ENCODE peak calls at places on chromosome 4, in four cellular contexts. P is fibroblast of pulmonary artery, C is tibial artery, W is right lobe of liver. N is an unnamed sample.

GRCh38 chr4:17310269-17310652 is 201.6 kb downstream of the QDPR start:
- DNase-seq in P (peak), C (no peak), W (no peak), N (peak)

GRCh38 chr4:124696182-124696581 is 16.4 kb downstream of the ANKRD50 start:
- DNase-seq in P (no peak), C (no peak), W (no peak), N (no peak)

GRCh38 chr4:108036252-108036651 is 46.6 kb downstream of the HADH start:
- DNase-seq in P (no peak), C (no peak), W (no peak), N (no peak)

GRCh38 chr4:89829470-89830138 is 7.4 kb downstream of the SNCA start:
- DNase-seq in P (peak), C (no peak), W (no peak), N (no peak)

GRCh38 chr4:78410651-78411050 is 140.9 kb upstream of the ANXA3 start:
- DNase-seq in P (no peak), C (no peak), W (no peak), N (no peak)

GRCh38 chr4:87679449-87680169 is 29.5 kb downstream of the DMP1 start:
- DNase-seq in P (peak), C (no peak), W (peak), N (peak)

GRCh38 chr4:102344520-102344954 is 745 bp downstream of the SLC39A8 start:
- DNase-seq in P (peak), C (peak), W (peak), N (peak)

GRCh38 chr4:148951346-148951745 is 509.1 kb upstream of the NR3C2 start:
- DNase-seq in P (no peak), C (no peak), W (no peak), N (no peak)

GRCh38 chr4:140296335-140296753 is 77.1 kb upstream of the SCOC start:
- DNase-seq in P (peak), C (peak), W (no peak), N (peak)

GRCh38 chr4:155304375-155304774 is 72.4 kb downstream of the MAP9 start:
- DNase-seq in P (no peak), C (no peak), W (no peak), N (no peak)

GRCh38 chr4:183430317-183430986 is 14.0 kb upstream of the CDKN2AIP start:
- DNase-seq in P (peak), C (no peak), W (no peak), N (no peak)

GRCh38 chr4:90127706-90128345 is 632 bp downstream of the CCSER1 start:
- DNase-seq in P (no peak), C (no peak), W (no peak), N (no peak)

GRCh38 chr4:37890501-37891220 is at the start of gene TBC1D1:
- DNase-seq in P (no peak), C (peak), W (peak), N (no peak)

GRCh38 chr4:51836531-51836930 is 6.4 kb upstream of the DCUN1D4 start:
- DNase-seq in P (peak), C (no peak), W (no peak), N (no peak)

GRCh38 chr4:176631611-176632010 is 161.1 kb downstream of the VEGFC start:
- DNase-seq in P (no peak), C (no peak), W (no peak), N (no peak)

GRCh38 chr4:151540728-151541437 is 131.9 kb downstream of the FHIP1A start:
- DNase-seq in P (peak), C (no peak), W (no peak), N (peak)

GRCh38 chr4:40190880-40191815 is 5.7 kb upstream of the RHOH start:
- DNase-seq in P (no peak), C (no peak), W (no peak), N (peak)

GRCh38 chr4:5863461-5864113 is 29.3 kb downstream of the CRMP1 start:
- DNase-seq in P (peak), C (no peak), W (no peak), N (peak)

GRCh38 chr4:107825072-107825789 is 499 bp downstream of the SGMS2 start:
- DNase-seq in P (peak), C (peak), W (peak), N (peak)

GRCh38 chr4:86939737-86940141 is 4.9 kb downstream of the AFF1 start:
- DNase-seq in P (no peak), C (no peak), W (no peak), N (no peak)

GRCh38 chr4:16122225-16122624 is 38.4 kb upstream of the PROM1 start:
- DNase-seq in P (no peak), C (no peak), W (no peak), N (no peak)

GRCh38 chr4:186297013-186297645 is 31.1 kb downstream of the F11 start:
- DNase-seq in P (peak), C (no peak), W (no peak), N (peak)

GRCh38 chr4:384311-385010 is 46.8 kb downstream of the ZNF141 start:
- DNase-seq in P (no peak), C (no peak), W (no peak), N (no peak)

GRCh38 chr4:100742045-100742444 is 224.2 kb upstream of the EMCN start:
- DNase-seq in P (peak), C (no peak), W (no peak), N (peak)

GRCh38 chr4:25564836-25565235 is 90.8 kb upstream of the SLC34A2 start:
- DNase-seq in P (no peak), C (no peak), W (no peak), N (no peak)

GRCh38 chr4:13674971-13675370 is 47.4 kb upstream of the BOD1L1 start:
- DNase-seq in P (no peak), C (no peak), W (no peak), N (no peak)

GRCh38 chr4:46445689-46446339 is 55.9 kb upstream of the GABRA2 start:
- DNase-seq in P (peak), C (no peak), W (no peak), N (no peak)

GRCh38 chr4:120843840-120844527 is 78.5 kb downstream of the PRDM5 start:
- DNase-seq in P (no peak), C (no peak), W (no peak), N (no peak)

GRCh38 chr4:17356926-17357325 is 155.0 kb downstream of the QDPR start:
- DNase-seq in P (no peak), C (no peak), W (no peak), N (no peak)

GRCh38 chr4:138898282-138898681 is 117.3 kb upstream of the NOCT start:
- DNase-seq in P (peak), C (no peak), W (no peak), N (peak)

GRCh38 chr4:150090836-150091235 is 12.6 kb downstream of the DCLK2 start:
- DNase-seq in P (no peak), C (no peak), W (no peak), N (peak)

GRCh38 chr4:143025111-143025704 is 159.5 kb upstream of the USP38 start:
- DNase-seq in P (peak), C (no peak), W (no peak), N (peak)

GRCh38 chr4:128427832-128428366 is 140.3 kb upstream of the PGRMC2 start:
- DNase-seq in P (peak), C (no peak), W (peak), N (peak)

GRCh38 chr4:101292214-101292613 is 55.1 kb downstream of the PPP3CA start:
- DNase-seq in P (no peak), C (no peak), W (no peak), N (peak)

GRCh38 chr4:39526810-39527295 is 386 bp downstream of the UGDH start:
- DNase-seq in P (no peak), C (no peak), W (no peak), N (no peak)

GRCh38 chr4:14855719-14856075 is 146.6 kb upstream of the CPEB2 start:
- DNase-seq in P (no peak), C (no peak), W (no peak), N (no peak)

GRCh38 chr4:8332891-8333331 is 63.4 kb downstream of the HTRA3 start:
- DNase-seq in P (no peak), C (peak), W (no peak), N (no peak)

GRCh38 chr4:140012688-140013087 is 141.3 kb downstream of the MAML3 start:
- DNase-seq in P (peak), C (no peak), W (peak), N (peak)

GRCh38 chr4:112214397-112215264 is 17.0 kb upstream of the AP1AR start:
- DNase-seq in P (peak), C (no peak), W (no peak), N (peak)

GRCh38 chr4:187903700-187904099 is 91.9 kb upstream of the ZFP42 start:
- DNase-seq in P (no peak), C (no peak), W (no peak), N (no peak)

GRCh38 chr4:187908731-187909130 is 86.8 kb upstream of the ZFP42 start:
- DNase-seq in P (no peak), C (no peak), W (no peak), N (no peak)

GRCh38 chr4:187908079-187908501 is 87.5 kb upstream of the ZFP42 start:
- DNase-seq in P (peak), C (no peak), W (no peak), N (peak)
- H3K4me3 ChIP-seq in P (no peak), C (no peak), W (no peak), N (no peak)

DNA sequence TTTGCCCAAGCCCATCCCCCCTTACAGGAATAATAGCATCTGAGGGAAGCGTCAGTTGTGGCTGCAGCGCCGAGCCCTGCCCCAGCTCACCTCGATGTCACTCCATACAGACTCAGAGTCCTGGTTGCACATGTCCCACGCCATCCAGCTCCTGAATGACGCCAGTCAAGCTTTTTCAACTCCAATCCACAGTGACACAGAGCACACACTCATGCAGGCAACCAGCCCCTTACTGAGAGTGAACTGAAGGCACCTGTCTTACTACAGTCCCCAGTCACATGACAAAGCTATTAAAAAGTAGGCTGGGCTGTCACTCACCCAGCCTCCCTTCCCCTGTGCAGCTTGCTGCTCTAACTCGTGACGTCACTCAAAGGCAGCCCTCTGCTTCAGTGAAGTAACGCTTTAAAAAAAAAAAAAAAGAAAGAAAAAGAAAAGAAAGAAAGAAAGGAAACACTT is at the start of gene PPARGC1A:
- DNase-seq in P (peak), C (peak), W (peak), N (peak)
- H3K4me3 ChIP-seq in P (peak), C (peak), W (peak), N (peak)

DNA sequence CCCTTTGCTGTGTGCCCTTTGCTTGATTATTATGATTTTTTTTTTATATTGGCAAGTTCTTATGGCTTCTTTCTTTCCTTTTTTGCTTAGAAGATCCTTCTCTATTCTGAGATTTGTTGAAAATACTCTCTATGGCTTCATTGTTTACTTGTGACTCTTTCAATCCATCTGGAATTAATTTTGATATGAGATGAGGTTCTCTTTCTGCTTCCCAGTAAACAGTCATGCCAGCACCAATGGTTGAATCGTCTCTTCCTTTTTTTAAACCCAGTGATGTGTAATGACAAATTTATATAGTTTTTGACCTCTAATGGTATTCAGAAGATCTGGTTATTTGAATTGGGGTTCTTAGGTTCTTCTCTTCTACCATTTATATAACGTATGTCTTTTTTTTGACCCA is 121.8 kb downstream of the ARHGAP10 start:
- DNase-seq in P (no peak), C (no peak), W (no peak), N (peak)
- H3K4me3 ChIP-seq in P (no peak), C (no peak), W (no peak), N (no peak)

GRCh38 chr4:95548738-95549245 is at the start of gene UNC5C:
- DNase-seq in P (peak), C (peak), W (peak), N (peak)
- H3K4me3 ChIP-seq in P (peak), C (peak), W (peak), N (peak)

DNA sequence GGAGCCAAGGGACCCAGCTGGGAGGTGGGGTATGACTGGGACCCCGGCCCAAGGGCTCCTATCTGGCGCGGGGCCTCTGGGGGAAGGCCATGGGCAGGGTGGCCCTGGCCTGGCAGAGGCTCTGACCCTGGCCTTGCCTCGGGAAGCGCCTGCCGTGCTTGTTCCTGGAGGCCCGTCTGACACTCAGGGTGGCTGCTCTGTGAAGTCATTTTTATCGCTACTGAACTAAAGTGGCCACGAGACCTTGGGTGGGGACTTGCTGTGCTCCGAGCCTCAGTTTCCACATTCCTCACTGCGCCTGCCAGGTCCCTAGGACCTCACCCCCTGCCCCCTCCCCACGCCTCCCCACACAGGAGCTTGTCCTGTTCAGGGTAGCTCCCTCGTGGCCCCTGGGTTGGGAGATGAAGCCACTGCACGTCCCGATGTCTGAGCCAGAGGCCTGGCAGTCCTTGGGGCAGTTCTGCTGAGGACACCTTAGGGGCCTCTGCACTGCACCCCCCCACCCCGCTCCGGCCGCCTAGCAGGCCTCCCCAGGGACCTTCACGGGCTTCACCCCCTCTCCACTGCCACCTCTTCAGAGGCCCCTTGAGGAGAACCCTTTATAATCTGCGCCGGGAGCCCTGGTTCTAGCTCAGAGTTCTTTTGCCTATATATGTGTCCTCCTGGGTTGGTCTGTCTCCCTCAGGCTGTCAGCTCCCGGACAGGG is 639 bp upstream of the SORCS2 start:
- DNase-seq in P (no peak), C (peak), W (no peak), N (no peak)
- H3K4me3 ChIP-seq in P (no peak), C (peak), W (no peak), N (no peak)

DNA sequence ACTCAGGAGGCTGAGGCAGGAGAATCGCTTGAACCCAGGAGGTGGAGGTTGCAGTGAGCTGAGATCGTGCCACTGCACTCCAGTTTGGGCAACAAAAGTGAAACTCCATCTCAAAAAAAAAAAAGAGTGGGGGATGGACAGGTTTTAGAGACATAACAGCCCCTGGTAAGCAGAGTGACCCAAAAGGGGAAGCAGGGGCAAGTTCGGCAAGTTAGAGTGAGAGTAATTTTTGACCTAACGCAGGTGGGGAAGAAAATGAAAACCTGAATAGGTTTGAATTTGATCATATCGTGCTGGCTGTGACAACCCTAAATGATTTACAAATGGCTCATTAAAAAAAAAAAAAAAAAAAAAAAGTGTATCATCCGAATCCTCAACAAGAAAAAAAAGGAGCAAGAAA is 25.7 kb upstream of the TMEM131L start:
- DNase-seq in P (no peak), C (no peak), W (no peak), N (no peak)
- H3K4me3 ChIP-seq in P (no peak), C (no peak), W (no peak), N (no peak)

GRCh38 chr4:94995684-94996394 is 238.1 kb downstream of the BMPR1B start:
- DNase-seq in P (peak), C (peak), W (no peak), N (peak)
- H3K4me3 ChIP-seq in P (no peak), C (no peak), W (no peak), N (no peak)

DNA sequence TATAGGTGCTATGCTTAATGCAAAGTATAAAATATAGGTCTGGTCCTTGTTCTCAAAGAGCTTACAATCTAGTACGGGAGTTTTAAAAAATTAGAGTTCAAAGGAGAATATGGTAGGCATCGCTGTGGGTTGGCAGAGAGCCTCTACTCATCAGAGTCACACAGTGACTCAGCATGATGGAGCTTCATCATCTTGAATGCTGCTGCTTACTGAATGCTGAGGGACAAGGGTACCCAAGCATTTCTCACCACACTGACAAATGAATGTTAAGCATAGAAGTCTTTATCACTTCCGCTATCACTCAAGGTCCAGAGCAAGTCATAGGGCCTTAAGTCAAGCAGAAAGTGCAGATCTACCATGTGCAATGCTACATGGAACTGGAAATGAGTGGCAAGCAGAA is 268.6 kb upstream of the IGFBP7 start:
- DNase-seq in P (peak), C (no peak), W (no peak), N (no peak)
- H3K4me3 ChIP-seq in P (no peak), C (no peak), W (no peak), N (no peak)

DNA sequence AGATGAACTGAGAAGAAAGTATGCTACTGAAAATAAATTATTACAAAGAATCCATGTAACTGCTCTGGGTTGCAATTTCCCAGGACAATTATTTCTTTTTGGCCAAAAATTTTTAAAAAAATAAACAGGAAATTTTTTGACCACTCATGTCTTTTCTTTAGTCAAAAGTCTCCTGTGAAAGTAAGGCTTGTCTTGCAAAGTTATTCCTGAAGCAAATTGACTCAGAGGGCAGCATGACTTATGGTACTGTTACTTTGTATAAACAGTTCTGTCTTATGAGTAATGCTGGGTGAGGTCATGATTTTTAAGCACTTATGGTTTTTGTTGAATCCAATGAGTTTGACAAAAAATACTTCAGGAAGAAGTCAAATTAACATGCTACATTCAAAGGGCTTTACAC is 292.8 kb upstream of the ARSJ start:
- DNase-seq in P (peak), C (no peak), W (no peak), N (peak)
- H3K4me3 ChIP-seq in P (no peak), C (no peak), W (no peak), N (no peak)

N was measured in fibroblast of villous mesenchyme.